ENCODE peak calls at places on chromosomes 13 and 19, in seven cellular contexts. One of them, this sample, is unnamed.

GRCh38 chr13:108594153-108594552 is 35.3 kb upstream of the MYO16 start:
- DNase-seq in lung: no peak
- DNase-seq in choroid plexus epithelial cell: no peak
- DNase-seq in mesothelial cell of epicardium: no peak
- DNase-seq in MCF 10A: no peak
- DNase-seq in AG04449: no peak
- DNase-seq in colonic mucosa: no peak
- DNase-seq in this sample: no peak

GRCh38 chr19:55552620-55553019 is 7.3 kb upstream of the SBK3 start:
- DNase-seq in MCF 10A: peak; percentile 7
- DNase-seq in choroid plexus epithelial cell: peak; percentile 91
- DNase-seq in AG04449: peak; percentile 92
- DNase-seq in mesothelial cell of epicardium: no peak
- DNase-seq in colonic mucosa: no peak
- DNase-seq in lung: no peak
- DNase-seq in this sample: no peak

GRCh38 chr13:43014162-43014561 is 9.2 kb upstream of the DNAJC15 start:
- DNase-seq in choroid plexus epithelial cell: no peak
- DNase-seq in colonic mucosa: no peak
- DNase-seq in lung: no peak
- DNase-seq in mesothelial cell of epicardium: no peak
- DNase-seq in AG04449: no peak
- DNase-seq in MCF 10A: no peak
- DNase-seq in this sample: no peak

GRCh38 chr13:98083507-98083906 is 59.4 kb upstream of the FARP1 start:
- DNase-seq in mesothelial cell of epicardium: no peak
- DNase-seq in colonic mucosa: no peak
- DNase-seq in AG04449: peak; percentile 83
- DNase-seq in choroid plexus epithelial cell: peak; percentile 89
- DNase-seq in MCF 10A: peak; percentile 18
- DNase-seq in lung: no peak
- DNase-seq in this sample: no peak

GRCh38 chr13:40471911-40472310 is 194.5 kb downstream of the FOXO1 start:
- DNase-seq in MCF 10A: no peak
- DNase-seq in choroid plexus epithelial cell: no peak
- DNase-seq in colonic mucosa: no peak
- DNase-seq in AG04449: no peak
- DNase-seq in mesothelial cell of epicardium: no peak
- DNase-seq in lung: no peak
- DNase-seq in this sample: no peak

GRCh38 chr13:24692541-24692940 is 12.3 kb downstream of the ATP12A start:
- DNase-seq in mesothelial cell of epicardium: no peak
- DNase-seq in lung: no peak
- DNase-seq in AG04449: no peak
- DNase-seq in colonic mucosa: no peak
- DNase-seq in MCF 10A: peak; percentile 16
- DNase-seq in choroid plexus epithelial cell: peak; percentile 82
- DNase-seq in this sample: no peak

GRCh38 chr19:15540435-15540834 is 32.1 kb downstream of the CYP4F22 start:
- DNase-seq in colonic mucosa: no peak
- DNase-seq in MCF 10A: no peak
- DNase-seq in lung: no peak
- DNase-seq in mesothelial cell of epicardium: no peak
- DNase-seq in AG04449: no peak
- DNase-seq in choroid plexus epithelial cell: no peak
- DNase-seq in this sample: no peak

GRCh38 chr19:12546903-12547302 is 4.4 kb downstream of the ZNF564 start:
- DNase-seq in choroid plexus epithelial cell: no peak
- DNase-seq in MCF 10A: no peak
- DNase-seq in colonic mucosa: no peak
- DNase-seq in AG04449: no peak
- DNase-seq in mesothelial cell of epicardium: no peak
- DNase-seq in lung: no peak
- DNase-seq in this sample: no peak

GRCh38 chr19:48149430-48149829 is 20.7 kb downstream of the LIG1 start:
- DNase-seq in choroid plexus epithelial cell: no peak
- DNase-seq in AG04449: no peak
- DNase-seq in mesothelial cell of epicardium: no peak
- DNase-seq in colonic mucosa: no peak
- DNase-seq in MCF 10A: no peak
- DNase-seq in lung: no peak
- DNase-seq in this sample: no peak

GRCh38 chr13:41456768-41457588 is at the start of gene RGCC:
- DNase-seq in colonic mucosa: peak; percentile 82
- DNase-seq in choroid plexus epithelial cell: peak; percentile 42
- DNase-seq in lung: peak; percentile 85
- DNase-seq in AG04449: no peak
- DNase-seq in mesothelial cell of epicardium: peak; percentile 67
- DNase-seq in MCF 10A: peak; percentile 48
- DNase-seq in this sample: peak; percentile 64

GRCh38 chr13:20997301-20998061 is 63.9 kb downstream of the LATS2 start:
- DNase-seq in choroid plexus epithelial cell: peak; percentile 91
- DNase-seq in mesothelial cell of epicardium: no peak
- DNase-seq in MCF 10A: no peak
- DNase-seq in AG04449: peak; percentile 93
- DNase-seq in colonic mucosa: no peak
- DNase-seq in lung: no peak
- DNase-seq in this sample: no peak

GRCh38 chr13:113558461-113558860 is 26.1 kb upstream of the TFDP1 start:
- DNase-seq in AG04449: no peak
- DNase-seq in mesothelial cell of epicardium: no peak
- DNase-seq in MCF 10A: no peak
- DNase-seq in colonic mucosa: peak; percentile 6
- DNase-seq in choroid plexus epithelial cell: no peak
- DNase-seq in lung: peak; percentile 21
- DNase-seq in this sample: no peak

GRCh38 chr13:82002693-82003092 is 1661.8 kb upstream of the SPRY2 start:
- DNase-seq in lung: no peak
- DNase-seq in AG04449: no peak
- DNase-seq in colonic mucosa: no peak
- DNase-seq in choroid plexus epithelial cell: peak; percentile 13
- DNase-seq in MCF 10A: no peak
- DNase-seq in mesothelial cell of epicardium: no peak
- DNase-seq in this sample: no peak

GRCh38 chr19:56727731-56728130 is 56.2 kb upstream of the ZNF835 start:
- DNase-seq in colonic mucosa: no peak
- DNase-seq in MCF 10A: no peak
- DNase-seq in AG04449: no peak
- DNase-seq in choroid plexus epithelial cell: no peak
- DNase-seq in lung: no peak
- DNase-seq in mesothelial cell of epicardium: no peak
- DNase-seq in this sample: no peak

GRCh38 chr19:47610902-47611301 is 2.0 kb downstream of the BICRA start:
- DNase-seq in mesothelial cell of epicardium: no peak
- DNase-seq in colonic mucosa: peak; percentile 48
- DNase-seq in lung: no peak
- DNase-seq in choroid plexus epithelial cell: peak; percentile 37
- DNase-seq in MCF 10A: no peak
- DNase-seq in AG04449: no peak
- DNase-seq in this sample: no peak

GRCh38 chr19:40235238-40236025 is 8.9 kb upstream of the CCNP start:
- DNase-seq in AG04449: no peak
- DNase-seq in mesothelial cell of epicardium: no peak
- DNase-seq in lung: no peak
- DNase-seq in MCF 10A: no peak
- DNase-seq in choroid plexus epithelial cell: no peak
- DNase-seq in colonic mucosa: no peak
- DNase-seq in this sample: no peak

GRCh38 chr19:6551607-6552450 is 21.0 kb downstream of the TNFSF9 start:
- DNase-seq in MCF 10A: no peak
- DNase-seq in colonic mucosa: no peak
- DNase-seq in AG04449: no peak
- DNase-seq in lung: no peak
- DNase-seq in mesothelial cell of epicardium: no peak
- DNase-seq in choroid plexus epithelial cell: no peak
- DNase-seq in this sample: no peak

GRCh38 chr19:19388568-19389555 is 16.6 kb upstream of the GATAD2A start:
- DNase-seq in choroid plexus epithelial cell: peak; percentile 20
- DNase-seq in lung: no peak
- DNase-seq in mesothelial cell of epicardium: no peak
- DNase-seq in colonic mucosa: no peak
- DNase-seq in AG04449: no peak
- DNase-seq in MCF 10A: no peak
- DNase-seq in this sample: no peak

GRCh38 chr19:4061178-4061682 is 5.5 kb downstream of the ZBTB7A start:
- DNase-seq in mesothelial cell of epicardium: no peak
- DNase-seq in AG04449: no peak
- DNase-seq in MCF 10A: peak; percentile 90
- DNase-seq in choroid plexus epithelial cell: no peak
- DNase-seq in colonic mucosa: peak; percentile 97
- DNase-seq in lung: peak; percentile 90
- DNase-seq in this sample: no peak

GRCh38 chr13:78999494-78999893 is 340.5 kb upstream of the OBI1 start:
- DNase-seq in colonic mucosa: no peak
- DNase-seq in MCF 10A: no peak
- DNase-seq in lung: no peak
- DNase-seq in mesothelial cell of epicardium: no peak
- DNase-seq in AG04449: no peak
- DNase-seq in choroid plexus epithelial cell: no peak
- DNase-seq in this sample: no peak

GRCh38 chr13:76286178-76286577 is 600.0 kb downstream of the KCTD12 start:
- DNase-seq in mesothelial cell of epicardium: no peak
- DNase-seq in choroid plexus epithelial cell: peak; percentile 85
- DNase-seq in lung: no peak
- DNase-seq in colonic mucosa: no peak
- DNase-seq in AG04449: no peak
- DNase-seq in MCF 10A: no peak
- DNase-seq in this sample: no peak

GRCh38 chr19:36528921-36529518 is 949 bp upstream of the ZNF260 start:
- DNase-seq in mesothelial cell of epicardium: no peak
- DNase-seq in MCF 10A: peak; percentile 0
- DNase-seq in lung: no peak
- DNase-seq in AG04449: no peak
- DNase-seq in choroid plexus epithelial cell: no peak
- DNase-seq in colonic mucosa: no peak
- DNase-seq in this sample: no peak

GRCh38 chr19:3324405-3324856 is 42.0 kb upstream of the NFIC start:
- DNase-seq in MCF 10A: peak; percentile 62
- DNase-seq in colonic mucosa: peak; percentile 78
- DNase-seq in lung: peak; percentile 72
- DNase-seq in choroid plexus epithelial cell: no peak
- DNase-seq in mesothelial cell of epicardium: peak; percentile 55
- DNase-seq in AG04449: no peak
- DNase-seq in this sample: no peak

DNA sequence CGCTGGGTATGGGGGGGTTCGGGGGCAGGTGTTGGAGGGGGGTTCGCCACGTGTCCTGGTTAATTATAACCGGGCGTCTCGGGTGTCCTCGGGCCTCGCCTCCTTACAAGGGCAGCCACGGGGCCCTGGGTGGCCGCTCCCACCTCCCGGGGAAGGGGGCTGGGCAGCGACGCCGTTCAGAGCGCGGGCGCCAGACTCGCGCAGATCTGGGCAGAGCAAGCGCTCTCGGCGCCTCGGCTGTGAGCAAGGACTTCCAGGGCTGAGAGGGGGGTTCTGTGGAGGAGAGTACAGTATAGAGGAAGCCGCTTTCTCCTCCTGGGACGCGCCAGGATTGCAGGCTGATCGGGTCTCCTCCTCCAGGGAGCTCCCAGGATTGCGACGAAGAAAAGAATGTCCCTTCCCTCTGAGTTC is 1.0 kb upstream of the CKM start:
- DNase-seq in MCF 10A: no peak
- DNase-seq in mesothelial cell of epicardium: no peak
- DNase-seq in colonic mucosa: no peak
- DNase-seq in choroid plexus epithelial cell: no peak
- DNase-seq in lung: no peak
- DNase-seq in AG04449: no peak
- DNase-seq in this sample: no peak
- TF ChIP-seq CTCF in MCF 10A: no peak
- TF ChIP-seq CTCF in mesothelial cell of epicardium: no peak
- TF ChIP-seq CTCF in colonic mucosa: no peak
- TF ChIP-seq CTCF in choroid plexus epithelial cell: no peak
- TF ChIP-seq CTCF in lung: no peak
- TF ChIP-seq CTCF in AG04449: no peak
- TF ChIP-seq CTCF in this sample: no peak

DNA sequence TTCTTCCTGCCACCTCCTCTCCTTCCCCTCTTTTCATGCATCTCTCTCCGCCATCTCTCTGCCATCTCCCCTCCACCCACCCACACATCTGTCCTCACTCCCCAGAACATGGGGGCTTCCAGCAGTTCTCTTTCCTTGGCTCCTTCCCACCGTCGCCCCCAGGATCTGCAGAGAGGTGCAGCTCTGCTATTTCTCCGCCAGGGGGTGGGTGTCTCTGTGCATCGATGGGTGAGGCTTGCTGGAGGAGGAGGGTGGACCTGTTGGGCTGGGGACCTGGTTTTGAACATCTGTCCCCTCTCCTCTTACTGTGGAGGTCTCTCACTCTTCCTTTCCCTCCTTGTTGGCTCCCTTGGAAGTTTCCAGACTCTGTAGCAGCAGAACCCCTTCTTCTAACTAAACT is 51.7 kb downstream of the MYH14 start:
- DNase-seq in mesothelial cell of epicardium: no peak
- DNase-seq in AG04449: no peak
- DNase-seq in colonic mucosa: no peak
- DNase-seq in MCF 10A: no peak
- DNase-seq in lung: no peak
- DNase-seq in choroid plexus epithelial cell: no peak
- DNase-seq in this sample: no peak
- TF ChIP-seq CTCF in mesothelial cell of epicardium: peak; percentile 10
- TF ChIP-seq CTCF in AG04449: no peak
- TF ChIP-seq CTCF in colonic mucosa: no peak
- TF ChIP-seq CTCF in MCF 10A: no peak
- TF ChIP-seq CTCF in lung: no peak
- TF ChIP-seq CTCF in choroid plexus epithelial cell: no peak
- TF ChIP-seq CTCF in this sample: no peak

GRCh38 chr13:58144616-58145015 is 513.1 kb downstream of the PCDH17 start:
- DNase-seq in colonic mucosa: no peak
- DNase-seq in MCF 10A: no peak
- DNase-seq in mesothelial cell of epicardium: no peak
- DNase-seq in choroid plexus epithelial cell: no peak
- DNase-seq in lung: no peak
- DNase-seq in AG04449: no peak
- DNase-seq in this sample: no peak
- TF ChIP-seq CTCF in colonic mucosa: no peak
- TF ChIP-seq CTCF in MCF 10A: no peak
- TF ChIP-seq CTCF in mesothelial cell of epicardium: no peak
- TF ChIP-seq CTCF in choroid plexus epithelial cell: no peak
- TF ChIP-seq CTCF in lung: no peak
- TF ChIP-seq CTCF in AG04449: no peak
- TF ChIP-seq CTCF in this sample: no peak

DNA sequence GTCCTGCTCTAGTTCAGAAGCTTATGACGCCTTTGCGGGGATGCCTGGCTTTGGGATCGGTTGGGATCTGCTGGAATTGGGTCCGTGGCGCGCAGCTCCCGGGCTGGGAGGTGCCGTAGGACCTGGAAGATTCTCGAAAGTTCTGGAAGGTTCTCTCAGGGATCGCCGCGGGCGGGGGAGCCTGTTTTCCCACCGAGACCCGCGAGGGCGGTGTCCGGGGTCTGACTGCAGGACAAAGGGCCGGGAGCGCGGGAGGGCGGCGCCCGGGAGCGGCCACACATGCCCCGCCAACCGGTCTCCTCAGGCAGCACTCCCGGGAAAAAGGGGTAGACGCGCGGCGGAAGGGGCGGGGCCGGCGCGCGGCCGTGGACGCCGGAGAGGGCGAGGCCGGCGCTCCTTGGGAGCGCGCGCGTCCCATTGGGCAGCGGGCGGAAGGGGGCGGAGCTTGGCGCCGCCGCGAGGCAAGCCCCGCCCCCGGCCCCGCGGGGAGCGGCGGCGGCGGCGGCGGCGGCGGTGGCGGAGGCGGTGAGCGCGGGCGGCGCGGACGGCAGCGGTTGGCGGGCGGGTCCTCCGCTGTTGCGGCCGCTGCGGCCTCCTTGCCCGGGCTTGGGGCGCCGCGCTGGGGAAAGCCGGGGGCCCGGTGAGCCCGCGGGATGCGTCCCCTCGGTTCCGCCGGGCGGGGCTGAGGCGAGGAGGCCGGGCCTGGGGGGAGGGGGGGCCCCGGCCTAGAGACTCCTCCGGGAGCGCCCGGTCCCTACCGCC is 29.0 kb upstream of the NDUFS7 start:
- DNase-seq in AG04449: no peak
- DNase-seq in colonic mucosa: peak; percentile 91
- DNase-seq in lung: peak; percentile 88
- DNase-seq in mesothelial cell of epicardium: peak; percentile 92
- DNase-seq in MCF 10A: peak; percentile 89
- DNase-seq in choroid plexus epithelial cell: peak; percentile 84
- DNase-seq in this sample: peak; percentile 98
- TF ChIP-seq CTCF in AG04449: no peak
- TF ChIP-seq CTCF in colonic mucosa: no peak
- TF ChIP-seq CTCF in lung: no peak
- TF ChIP-seq CTCF in mesothelial cell of epicardium: no peak
- TF ChIP-seq CTCF in MCF 10A: no peak
- TF ChIP-seq CTCF in choroid plexus epithelial cell: no peak
- TF ChIP-seq CTCF in this sample: no peak

This sample was measured in D721Med.